ENCODE peak calls at places on chromosomes 12 and 14, in eight cellular contexts. J is uterus, O is IMR-90, Z is thyroid gland, N is A549, C is heart left ventricle, A is Peyer's patch, G is stomach. Q is an unnamed sample.

GRCh38 chr12:105935106-105935505 is 203.6 kb downstream of the NUAK1 start:
- DNase-seq in J (no peak), O (peak), Z (no peak), N (no peak), C (no peak), A (no peak), G (no peak), Q (no peak)

GRCh38 chr12:11719678-11720099 is 70.2 kb downstream of the ETV6 start:
- DNase-seq in J (no peak), O (peak), Z (no peak), N (no peak), C (peak), A (peak), G (no peak), Q (no peak)

GRCh38 chr12:21892341-21892740 is 48.9 kb downstream of the ABCC9 start:
- DNase-seq in J (peak), O (no peak), Z (peak), N (no peak), C (no peak), A (no peak), G (no peak), Q (no peak)

GRCh38 chr12:91991397-91992187 is 154.1 kb downstream of the BTG1 start:
- DNase-seq in J (no peak), O (no peak), Z (no peak), N (peak), C (no peak), A (no peak), G (no peak), Q (no peak)

GRCh38 chr12:24798335-24798734 is 150.6 kb downstream of the BCAT1 start:
- DNase-seq in J (no peak), O (no peak), Z (no peak), N (no peak), C (no peak), A (no peak), G (no peak), Q (no peak)

GRCh38 chr14:65069874-65070709 is 32.2 kb downstream of the MAX start:
- DNase-seq in J (no peak), O (no peak), Z (peak), N (no peak), C (no peak), A (peak), G (peak), Q (peak)

GRCh38 chr12:129886541-129886940 is 17.3 kb downstream of the TMEM132D start:
- DNase-seq in J (no peak), O (no peak), Z (no peak), N (no peak), C (no peak), A (no peak), G (no peak), Q (no peak)

GRCh38 chr12:124884587-124885438 is 21.1 kb upstream of the SCARB1 start:
- DNase-seq in J (no peak), O (no peak), Z (peak), N (no peak), C (no peak), A (peak), G (peak), Q (no peak)

GRCh38 chr14:46769292-46769691 is 117.7 kb upstream of the RPL10L start:
- DNase-seq in J (no peak), O (no peak), Z (no peak), N (no peak), C (no peak), A (no peak), G (no peak), Q (no peak)

GRCh38 chr14:62667515-62667914 is 377.7 kb downstream of the KCNH5 start:
- DNase-seq in J (no peak), O (peak), Z (no peak), N (peak), C (no peak), A (no peak), G (no peak), Q (no peak)

GRCh38 chr14:88312262-88312661 is 10.8 kb downstream of the KCNK10 start:
- DNase-seq in J (no peak), O (no peak), Z (no peak), N (no peak), C (no peak), A (no peak), G (no peak), Q (no peak)

GRCh38 chr14:95515080-95515489 is 1.4 kb downstream of the SYNE3 start:
- DNase-seq in J (no peak), O (no peak), Z (peak), N (no peak), C (no peak), A (peak), G (no peak), Q (peak)

DNA sequence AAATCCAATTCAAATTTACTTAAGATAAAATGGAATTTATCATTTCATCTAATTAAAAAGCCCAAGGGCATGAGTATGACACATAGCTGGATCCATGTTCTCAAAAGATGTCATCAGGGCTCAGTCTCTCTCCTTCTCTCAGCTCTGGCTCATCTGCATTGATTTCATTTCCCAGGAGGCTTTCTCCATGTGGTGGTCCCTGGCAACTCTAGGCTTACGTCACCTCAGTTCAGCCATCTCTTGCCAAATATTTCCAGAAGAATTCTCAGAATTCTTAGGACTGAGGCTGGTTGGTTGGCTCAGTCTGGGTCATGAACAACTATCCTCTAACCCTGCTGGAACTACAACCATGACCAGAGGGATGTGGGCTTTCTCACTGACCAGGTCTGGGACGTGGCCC is 65.3 kb downstream of the FOS start:
- DNase-seq in J (no peak), O (no peak), Z (no peak), N (no peak), C (no peak), A (no peak), G (no peak), Q (no peak)
- H3K27ac ChIP-seq in J (no peak), O (no peak), Z (no peak), N (no peak), C (no peak), A (no peak), G (no peak), Q (peak)

GRCh38 chr12:49064767-49065152 is 4.2 kb upstream of the KMT2D start:
- DNase-seq in J (no peak), O (no peak), Z (no peak), N (no peak), C (no peak), A (no peak), G (no peak), Q (no peak)

GRCh38 chr12:49068879-49069506 is 786 bp downstream of the RHEBL1 start:
- DNase-seq in J (no peak), O (no peak), Z (peak), N (no peak), C (no peak), A (no peak), G (no peak), Q (no peak)

GRCh38 chr12:49066120-49066519 is 3.7 kb downstream of the RHEBL1 start:
- DNase-seq in J (no peak), O (no peak), Z (no peak), N (no peak), C (no peak), A (no peak), G (no peak), Q (no peak)

GRCh38 chr12:49070971-49071370 is 1.2 kb upstream of the RHEBL1 start:
- DNase-seq in J (no peak), O (no peak), Z (no peak), N (no peak), C (no peak), A (no peak), G (no peak), Q (peak)

DNA sequence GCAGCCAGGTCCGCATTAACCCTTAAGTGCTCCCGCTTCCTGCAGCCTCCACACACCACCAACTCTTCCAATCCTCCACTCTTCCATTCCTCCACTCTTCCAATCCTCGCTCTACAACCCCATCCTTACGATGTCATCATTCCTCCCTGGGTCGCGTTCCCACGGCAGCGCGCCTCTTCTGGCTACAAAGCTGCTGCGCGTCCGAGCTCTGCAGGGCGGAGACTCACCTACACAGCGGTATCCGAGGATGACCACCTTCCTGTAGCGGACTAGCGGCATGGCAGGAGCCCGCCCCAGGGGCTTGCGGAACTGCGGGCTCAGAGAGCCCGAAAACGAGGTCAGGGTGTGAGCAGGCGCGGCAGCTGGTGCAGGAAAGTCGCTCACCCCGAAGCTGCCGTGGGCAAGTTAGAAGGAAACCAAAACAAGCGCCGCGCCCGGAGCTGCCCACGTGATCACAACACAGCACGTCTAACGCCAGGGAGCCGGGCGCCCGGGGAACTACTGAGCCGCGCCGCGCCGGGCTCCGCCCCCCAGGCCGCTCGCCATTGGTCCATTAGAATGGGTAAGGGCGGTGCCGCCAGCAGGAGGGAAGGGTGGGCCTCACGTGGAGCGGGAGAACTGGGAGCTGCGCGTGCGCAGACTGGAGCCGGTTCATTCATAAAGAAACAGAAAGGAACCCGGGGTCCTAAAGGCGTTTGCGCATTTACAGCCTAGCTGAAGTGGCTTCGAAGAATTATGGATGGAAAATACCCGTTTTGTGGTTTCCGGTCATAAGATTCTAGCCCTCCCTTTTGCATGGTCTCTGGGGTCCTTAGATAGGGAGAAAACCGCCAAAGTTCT is at the start of gene RHEBL1:
- DNase-seq in J (peak), O (peak), Z (peak), N (peak), C (peak), A (peak), G (peak), Q (peak)
- TF ChIP-seq POLR2A in J (peak), O (no peak), Z (no peak), N (no peak), C (no peak), A (no peak), G (no peak), Q (peak)

GRCh38 chr14:24255931-24256696 is 6.9 kb downstream of the TGM1 start:
- DNase-seq in J (no peak), O (no peak), Z (no peak), N (no peak), C (no peak), A (no peak), G (no peak), Q (no peak)
- H3K27ac ChIP-seq in J (no peak), O (no peak), Z (no peak), N (no peak), C (no peak), A (no peak), G (no peak), Q (no peak)

GRCh38 chr14:92041203-92041602 is 1.3 kb upstream of the TRIP11 start:
- DNase-seq in J (no peak), O (no peak), Z (no peak), N (no peak), C (no peak), A (no peak), G (no peak), Q (no peak)

GRCh38 chr14:92037989-92038388 is 1.9 kb downstream of the TRIP11 start:
- DNase-seq in J (no peak), O (peak), Z (no peak), N (no peak), C (no peak), A (no peak), G (no peak), Q (no peak)

GRCh38 chr14:92040431-92041040 is 677 bp upstream of the TRIP11 start:
- DNase-seq in J (no peak), O (peak), Z (no peak), N (peak), C (no peak), A (no peak), G (peak), Q (peak)

GRCh38 chr14:92039073-92039719 is 663 bp downstream of the TRIP11 start:
- DNase-seq in J (no peak), O (peak), Z (peak), N (peak), C (no peak), A (no peak), G (no peak), Q (peak)

DNA sequence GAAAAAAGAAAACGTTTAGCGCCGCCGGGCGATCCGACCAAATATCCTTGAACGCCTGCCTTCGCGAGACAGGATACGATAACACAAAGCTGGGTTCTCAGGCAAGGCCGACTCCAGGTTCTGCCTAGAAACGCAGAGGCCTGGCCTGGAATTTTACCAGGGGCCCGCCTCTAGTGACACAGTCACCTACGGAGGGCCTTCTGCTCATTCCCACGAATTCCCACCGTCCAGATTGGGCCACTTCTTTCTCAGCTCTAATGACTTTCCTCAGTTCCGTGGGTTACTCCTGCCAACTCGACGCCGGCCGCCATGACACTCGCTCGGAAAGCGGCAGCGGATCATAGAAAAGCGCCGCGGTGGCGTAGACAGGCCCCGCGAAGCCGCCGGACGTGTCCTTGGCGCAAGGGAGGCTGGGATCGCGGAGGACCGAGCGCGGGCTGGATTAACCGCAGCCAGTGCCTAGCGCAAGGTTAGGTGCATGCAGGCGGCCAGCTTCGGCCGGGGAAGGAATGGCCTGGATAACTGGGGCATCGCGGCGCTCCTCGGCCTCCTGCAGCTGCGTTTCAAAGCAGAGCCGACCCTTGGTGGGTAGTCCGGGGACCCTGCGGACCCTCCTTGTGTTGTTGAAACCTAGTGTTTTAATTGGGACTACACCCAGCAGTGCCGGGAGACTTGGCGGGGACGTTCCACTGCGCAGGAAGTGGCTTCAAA is at the start of gene TRIP11:
- DNase-seq in J (peak), O (peak), Z (peak), N (peak), C (peak), A (peak), G (peak), Q (peak)
- TF ChIP-seq POLR2A in J (peak), O (peak), Z (no peak), N (peak), C (no peak), A (peak), G (no peak), Q (peak)

DNA sequence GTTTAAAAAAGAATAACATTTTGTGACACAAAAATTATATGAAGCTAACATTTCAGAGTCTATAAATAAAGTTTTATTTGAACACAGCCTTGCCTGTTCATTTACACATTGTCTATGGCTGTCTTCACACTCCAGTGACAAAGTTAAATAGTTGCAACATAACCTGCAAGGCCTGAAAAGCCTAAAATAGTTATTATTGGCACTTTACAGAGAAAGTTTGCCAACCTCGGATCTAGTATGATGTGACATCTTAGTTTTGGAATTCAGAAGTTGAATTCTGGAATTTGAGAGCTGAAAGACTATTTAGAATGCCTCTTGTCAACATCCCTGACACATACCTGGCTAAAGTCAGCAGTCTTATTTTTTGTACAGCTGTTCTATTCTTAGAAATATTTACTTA is 68.3 kb downstream of the DYRK2 start:
- DNase-seq in J (no peak), O (peak), Z (no peak), N (no peak), C (no peak), A (no peak), G (no peak), Q (no peak)
- H3K27ac ChIP-seq in J (no peak), O (no peak), Z (peak), N (no peak), C (no peak), A (no peak), G (no peak), Q (no peak)

DNA sequence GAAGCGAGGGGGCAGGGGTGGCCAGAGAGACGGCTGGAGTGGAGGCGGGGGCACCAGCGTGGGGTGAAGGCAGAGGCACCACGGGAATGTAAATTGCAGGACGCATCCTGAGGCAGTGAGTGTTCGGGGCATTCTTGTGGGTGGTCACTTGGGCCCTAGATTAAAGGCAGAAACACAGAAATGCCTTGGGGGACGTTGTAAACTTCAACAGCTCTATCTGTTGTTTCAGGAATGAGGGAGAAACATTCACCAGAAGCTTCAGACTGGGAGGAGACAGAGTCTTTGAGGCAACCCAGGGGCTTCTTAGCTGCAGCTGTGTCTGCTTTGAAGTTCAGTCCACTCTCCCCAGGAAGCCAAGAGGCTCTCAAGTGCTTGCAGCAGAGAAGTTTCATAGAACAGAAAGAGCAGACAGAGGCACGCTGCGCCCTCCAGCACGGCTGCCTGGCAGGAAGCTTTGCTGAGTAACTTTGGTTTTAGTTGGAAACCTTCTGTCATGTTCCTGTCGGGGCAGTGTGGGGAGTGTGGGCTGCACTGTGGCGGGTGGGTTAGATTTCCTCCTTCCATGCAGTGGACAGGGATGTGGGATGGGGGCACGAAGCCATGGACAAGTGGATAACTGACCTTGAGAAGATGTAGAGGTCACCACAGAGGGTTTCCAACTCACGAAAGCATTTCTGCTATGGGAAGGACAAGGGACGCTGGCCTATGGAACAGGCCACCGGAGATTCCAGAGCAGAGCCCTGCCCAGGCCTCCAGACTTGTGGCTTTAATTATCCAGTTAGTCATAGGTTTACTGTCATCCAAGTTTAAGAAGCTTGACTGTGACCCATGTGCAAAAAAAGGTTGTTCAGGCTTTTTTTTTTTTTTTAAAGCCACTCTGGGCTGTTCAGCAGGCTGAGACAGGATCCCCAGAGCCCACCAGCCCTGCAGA is 107.6 kb downstream of the ARF6 start:
- DNase-seq in J (peak), O (peak), Z (peak), N (peak), C (peak), A (peak), G (peak), Q (peak)
- TF ChIP-seq POLR2A in J (no peak), O (peak), Z (no peak), N (peak), C (no peak), A (peak), G (no peak), Q (no peak)